ENCODE peak calls at places on chromosomes 7 and 10, in seven cellular contexts. A is GM23338, K is OCI-LY7, I is GM23248, B is HCT116, G is hepatocyte, W is SK-N-SH. V is an unnamed sample.
A peak's percentile ranks its signal among the peaks of the same experiment; 100 is the strongest.

GRCh38 chr7:130491841-130492518 is at the start of gene MEST:
- DNase-seq in A (peak; percentile 57), B (no peak), W (peak; percentile 80), I (peak; percentile 53), G (peak; percentile 57), K (no peak), V (no peak)

GRCh38 chr10:58513189-58514101 is 773 bp downstream of the BICC1 start:
- DNase-seq in A (peak; percentile 62), B (no peak), K (no peak), W (peak; percentile 63), I (peak; percentile 70), G (peak; percentile 42), V (no peak)

GRCh38 chr7:151844080-151844827 is 32.7 kb downstream of the PRKAG2 start:
- DNase-seq in G (peak; percentile 55), K (no peak), A (no peak), I (peak; percentile 89), B (no peak), W (no peak), V (peak; percentile 67)

GRCh38 chr10:93680414-93681047 is 21.9 kb downstream of the FRA10AC1 start:
- DNase-seq in I (peak; percentile 63), W (peak; percentile 12), B (peak; percentile 34), K (peak; percentile 70), A (peak; percentile 27), G (peak; percentile 56), V (no peak)

GRCh38 chr7:128932862-128933821 is 4.6 kb upstream of the IRF5 start:
- DNase-seq in B (no peak), W (no peak), A (no peak), G (no peak), I (no peak), K (peak; percentile 35), V (no peak)

GRCh38 chr7:600149-600814 is 80.6 kb upstream of the PDGFA start:
- DNase-seq in A (no peak), K (no peak), I (no peak), W (no peak), B (no peak), G (no peak), V (no peak)

GRCh38 chr7:112105584-112106540 is 100.3 kb downstream of the DOCK4 start:
- DNase-seq in A (no peak), G (no peak), B (no peak), K (no peak), W (no peak), I (no peak), V (no peak)

GRCh38 chr10:89494068-89494467 is 41.3 kb downstream of the SLC16A12 start:
- DNase-seq in K (no peak), W (no peak), A (no peak), I (no peak), G (no peak), B (no peak), V (no peak)

GRCh38 chr7:107145072-107145838 is 23.5 kb upstream of the HBP1 start:
- DNase-seq in A (no peak), K (no peak), G (no peak), B (no peak), W (no peak), I (no peak), V (no peak)

GRCh38 chr10:2772791-2773644 is 294.3 kb upstream of the PFKP start:
- DNase-seq in G (no peak), K (no peak), W (peak; percentile 23), B (no peak), I (no peak), A (no peak), V (no peak)

GRCh38 chr7:73429622-73430505 is 3.7 kb upstream of the FZD9 start:
- DNase-seq in A (no peak), G (no peak), W (no peak), K (no peak), I (no peak), B (no peak), V (no peak)

GRCh38 chr10:49058341-49059255 is 56.7 kb downstream of the VSTM4 start:
- DNase-seq in G (no peak), A (no peak), W (no peak), I (peak; percentile 15), K (no peak), B (no peak), V (no peak)

GRCh38 chr7:36604801-36605200 is 119.5 kb downstream of the AOAH start:
- DNase-seq in B (no peak), K (no peak), A (no peak), W (no peak), G (peak; percentile 25), I (no peak), V (no peak)

GRCh38 chr10:119197921-119198320 is 9.4 kb upstream of the GRK5 start:
- DNase-seq in B (no peak), A (no peak), G (no peak), K (no peak), I (peak; percentile 86), W (no peak), V (no peak)

GRCh38 chr7:129264534-129264933 is 39.7 kb downstream of the AHCYL2 start:
- DNase-seq in A (peak; percentile 30), K (no peak), G (no peak), W (no peak), B (no peak), I (no peak), V (no peak)

GRCh38 chr7:65269150-65269856 is 104.4 kb upstream of the ZNF92 start:
- DNase-seq in K (peak; percentile 94), A (peak; percentile 99), I (peak; percentile 20), W (peak; percentile 98), B (peak; percentile 75), G (peak; percentile 90), V (no peak)

GRCh38 chr7:158931899-158932298 is 75.5 kb downstream of the DYNC2I1 start:
- DNase-seq in A (no peak), I (no peak), W (no peak), B (no peak), K (no peak), G (no peak), V (no peak)

GRCh38 chr7:74519395-74519794 is 65.7 kb downstream of the GTF2IRD1 start:
- DNase-seq in B (no peak), W (no peak), G (no peak), K (no peak), I (no peak), A (no peak), V (no peak)
- H3K9me2 ChIP-seq in B (no peaks in the 10 kb centered on the region), W (no peaks in the 10 kb centered on the region), G (no peaks in the 10 kb centered on the region), K (no peaks in the 10 kb centered on the region), I (no peaks in the 10 kb centered on the region), A (no peaks in the 10 kb centered on the region), V (no peaks in the 10 kb centered on the region)

GRCh38 chr7:79977481-79977880 is 157.2 kb upstream of the GNAI1 start:
- DNase-seq in I (no peak), A (no peak), B (no peak), W (no peak), G (no peak), K (no peak), V (no peak)

GRCh38 chr7:79968249-79968648 is 166.4 kb upstream of the GNAI1 start:
- DNase-seq in G (no peak), I (no peak), B (no peak), K (no peak), W (no peak), A (peak; percentile 47), V (no peak)

GRCh38 chr7:79968894-79969293 is 165.7 kb upstream of the GNAI1 start:
- DNase-seq in A (peak; percentile 30), W (no peak), K (no peak), B (no peak), G (no peak), I (no peak), V (no peak)

GRCh38 chr7:79971058-79971457 is 163.6 kb upstream of the GNAI1 start:
- DNase-seq in W (no peak), K (no peak), A (no peak), B (no peak), I (no peak), G (no peak), V (no peak)

DNA sequence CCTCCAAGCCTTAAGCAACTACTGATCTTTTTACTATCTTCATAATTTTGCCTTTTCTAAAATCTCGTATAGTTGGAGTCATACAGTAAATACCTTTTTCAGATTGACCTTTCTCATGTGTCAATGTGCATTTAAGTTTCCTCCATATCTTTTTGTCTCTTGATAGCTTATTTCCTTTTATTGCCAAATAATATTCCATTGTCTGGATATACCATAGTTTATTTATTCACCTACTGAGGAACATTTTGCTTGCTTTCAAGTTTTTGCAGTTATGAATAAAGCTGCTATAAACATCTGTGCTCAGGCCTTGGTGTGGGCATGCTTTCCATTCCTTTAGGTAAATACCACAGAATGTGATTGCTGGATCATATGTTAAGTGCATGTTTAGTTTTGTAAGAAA is 161.2 kb upstream of the GNAI1 start:
- DNase-seq in K (no peak), B (no peak), G (no peak), A (no peak), W (no peak), I (no peak), V (no peak)
- H3K9me2 ChIP-seq in K (no peaks in the 10 kb centered on the region), B (no peaks in the 10 kb centered on the region), G (no peaks in the 10 kb centered on the region), A (no peaks in the 10 kb centered on the region), W (no peaks in the 10 kb centered on the region), I (no peaks in the 10 kb centered on the region), V (no peaks in the 10 kb centered on the region)

GRCh38 chr10:88158506-88159123 is 295.2 kb downstream of the PTEN start:
- DNase-seq in W (no peak), I (peak; percentile 28), A (no peak), K (no peak), G (no peak), B (no peak), V (no peak)

GRCh38 chr10:88162852-88163251 is 299.4 kb downstream of the PTEN start:
- DNase-seq in K (no peak), A (no peak), W (no peak), G (no peak), B (no peak), I (no peak), V (no peak)

GRCh38 chr10:88159127-88159829 is 295.9 kb downstream of the PTEN start:
- DNase-seq in A (no peak), B (no peak), I (no peak), K (no peak), G (no peak), W (no peak), V (no peak)

GRCh38 chr10:88163572-88163971 is 300.1 kb downstream of the PTEN start:
- DNase-seq in I (no peak), A (no peak), K (no peak), W (no peak), B (no peak), G (no peak), V (no peak)

DNA sequence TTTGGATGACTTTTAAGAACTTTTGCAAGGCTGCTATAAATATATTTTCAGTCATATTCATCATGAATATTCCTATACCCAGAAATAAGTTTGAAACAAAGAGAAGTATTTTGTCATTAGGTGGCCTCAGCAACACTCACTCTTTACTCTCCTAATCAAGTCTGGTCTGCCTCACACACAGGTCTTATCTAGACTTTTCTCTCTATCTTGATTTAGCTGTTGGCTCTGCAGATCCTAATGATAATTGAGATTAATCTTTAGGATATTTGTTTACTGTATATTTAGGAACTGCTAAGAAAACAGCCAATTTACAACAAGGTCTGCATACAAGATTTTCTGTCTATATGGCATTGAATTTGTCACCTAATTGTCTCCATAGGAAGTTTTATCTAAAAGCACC is 297.6 kb downstream of the PTEN start:
- DNase-seq in I (no peak), B (no peak), A (no peak), G (no peak), W (no peak), K (no peak), V (no peak)
- H3K9me2 ChIP-seq in I (no peaks in the 10 kb centered on the region), B (no peaks in the 10 kb centered on the region), A (no peaks in the 10 kb centered on the region), G (no peaks in the 10 kb centered on the region), W (no peaks in the 10 kb centered on the region), K (no peaks in the 10 kb centered on the region), V (no peaks in the 10 kb centered on the region)

DNA sequence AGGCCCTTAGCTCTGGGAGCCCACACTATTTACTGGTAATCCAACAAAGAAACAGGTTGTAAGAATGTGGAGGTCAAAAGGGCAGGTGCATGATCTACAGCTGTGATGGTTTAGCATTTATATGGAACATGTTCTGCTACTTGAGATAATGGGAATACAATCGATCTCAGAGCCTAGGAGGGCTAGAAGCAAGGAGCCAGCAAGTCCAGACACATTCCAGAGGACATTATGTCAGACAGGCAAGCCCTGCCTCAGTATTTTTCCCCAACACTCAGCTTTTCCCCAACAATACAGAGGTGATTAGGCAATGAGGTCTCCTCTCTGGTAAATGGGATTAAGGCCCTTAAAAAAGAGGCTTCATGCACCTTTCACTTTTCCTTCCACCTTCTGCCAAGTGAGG is 21.4 kb upstream of the GNAT3 start:
- DNase-seq in I (peak; percentile 54), G (no peak), A (no peak), W (no peak), B (no peak), K (no peak), V (peak; percentile 40)
- H3K9me2 ChIP-seq in I (no peaks in the 10 kb centered on the region), G (no peaks in the 10 kb centered on the region), A (peaks cover 7% of the 10 kb centered on the region), W (no peaks in the 10 kb centered on the region), B (no peaks in the 10 kb centered on the region), K (no peaks in the 10 kb centered on the region), V (no peaks in the 10 kb centered on the region)